ENCODE peak calls at places on chromosomes 1 and 21, in ten cellular contexts. P, Q, S, W, R, O, Z, E, V and I are unnamed samples.

GRCh38 chr1:168465942-168466702 is 77.7 kb downstream of the XCL2 start:
- DNase-seq in Q (no peak), S (peak), P (no peak), V (peak), R (no peak), Z (peak), W (no peak), E (peak), O (no peak), I (peak)

GRCh38 chr1:172658871-172659453 is at the start of gene FASLG:
- DNase-seq in W (no peak), Q (peak), R (no peak), V (peak), E (no peak), S (no peak), Z (no peak), O (peak), P (peak), I (no peak)

GRCh38 chr21:17270234-17270633 is 242.6 kb upstream of the CXADR start:
- DNase-seq in Z (peak), V (peak), R (no peak), P (no peak), Q (no peak), E (peak), W (peak), S (peak), O (no peak), I (peak)

GRCh38 chr1:100100202-100100601 is 32.5 kb downstream of the SASS6 start:
- DNase-seq in E (no peak), W (no peak), O (no peak), R (no peak), P (no peak), Q (no peak), Z (no peak), S (peak), V (peak), I (peak)

GRCh38 chr21:32423320-32423719 is 10.8 kb downstream of the EVA1C start:
- DNase-seq in W (no peak), Q (no peak), S (peak), V (peak), R (no peak), E (no peak), Z (peak), P (no peak), O (no peak), I (peak)

GRCh38 chr1:49686107-49686506 is 337.6 kb downstream of the AGBL4 start:
- DNase-seq in Z (no peak), P (no peak), R (no peak), V (no peak), E (peak), S (no peak), O (no peak), Q (no peak), W (no peak), I (no peak)

GRCh38 chr1:200979574-200980451 is 43.7 kb downstream of the KIF21B start:
- DNase-seq in V (no peak), E (peak), O (no peak), R (peak), P (peak), S (peak), Z (no peak), W (no peak), Q (peak), I (peak)

GRCh38 chr21:25938673-25939395 is 204.1 kb downstream of the GABPA start:
- DNase-seq in S (peak), V (no peak), E (peak), R (no peak), Z (no peak), O (no peak), W (no peak), P (no peak), Q (no peak), I (peak)

GRCh38 chr21:26544208-26544607 is 28.9 kb downstream of the CYYR1 start:
- DNase-seq in P (no peak), O (no peak), Z (no peak), S (no peak), R (no peak), E (no peak), W (no peak), V (no peak), Q (no peak), I (no peak)

GRCh38 chr1:234579967-234580366 is 30.0 kb downstream of the IRF2BP2 start:
- DNase-seq in R (no peak), S (no peak), P (no peak), O (no peak), W (no peak), V (no peak), E (no peak), Z (no peak), Q (no peak), I (peak)

GRCh38 chr1:183757061-183757460 is 47.9 kb upstream of the RGL1 start:
- DNase-seq in Q (no peak), P (no peak), E (no peak), W (no peak), O (no peak), Z (peak), S (peak), R (no peak), V (peak), I (peak)

GRCh38 chr21:17501107-17502006 is 11.5 kb upstream of the CXADR start:
- DNase-seq in R (no peak), W (no peak), Z (peak), S (no peak), P (no peak), V (no peak), O (no peak), E (no peak), Q (no peak), I (no peak)

GRCh38 chr1:33377750-33378149 is 53.1 kb downstream of the PHC2 start:
- DNase-seq in W (no peak), E (no peak), O (no peak), P (no peak), Q (no peak), Z (no peak), V (peak), R (no peak), S (no peak), I (no peak)

GRCh38 chr1:6579374-6580118 is at the start of gene ZBTB48:
- DNase-seq in W (peak), P (peak), Z (peak), O (peak), Q (peak), E (peak), V (peak), R (peak), S (peak), I (peak)

GRCh38 chr1:203099121-203099520 is 13.3 kb upstream of the MYOG start:
- DNase-seq in Q (no peak), S (no peak), O (no peak), Z (no peak), E (no peak), W (no peak), P (no peak), R (no peak), V (no peak), I (no peak)

GRCh38 chr1:32892368-32893197 is 6.3 kb downstream of the HPCA start:
- DNase-seq in Q (peak), W (no peak), V (no peak), P (no peak), S (no peak), O (no peak), R (no peak), Z (no peak), E (peak), I (peak)

GRCh38 chr1:112954945-112955677 is 885 bp downstream of the SLC16A1 start:
- DNase-seq in Z (peak), V (peak), O (peak), P (peak), Q (peak), E (peak), R (peak), S (peak), W (peak), I (peak)

GRCh38 chr1:50921029-50921428 is 39.0 kb downstream of the FAF1 start:
- DNase-seq in R (no peak), W (no peak), E (no peak), Z (no peak), S (no peak), Q (no peak), V (no peak), P (no peak), O (no peak), I (no peak)

GRCh38 chr21:27480841-27481261 is 514.0 kb upstream of the ADAMTS5 start:
- DNase-seq in P (no peak), E (no peak), V (peak), W (no peak), R (no peak), Z (peak), S (peak), O (no peak), Q (no peak), I (peak)

GRCh38 chr1:15125101-15125745 is 28.3 kb upstream of the TMEM51 start:
- DNase-seq in V (no peak), O (no peak), P (no peak), Z (no peak), E (no peak), S (no peak), W (no peak), Q (no peak), R (no peak), I (no peak)

DNA sequence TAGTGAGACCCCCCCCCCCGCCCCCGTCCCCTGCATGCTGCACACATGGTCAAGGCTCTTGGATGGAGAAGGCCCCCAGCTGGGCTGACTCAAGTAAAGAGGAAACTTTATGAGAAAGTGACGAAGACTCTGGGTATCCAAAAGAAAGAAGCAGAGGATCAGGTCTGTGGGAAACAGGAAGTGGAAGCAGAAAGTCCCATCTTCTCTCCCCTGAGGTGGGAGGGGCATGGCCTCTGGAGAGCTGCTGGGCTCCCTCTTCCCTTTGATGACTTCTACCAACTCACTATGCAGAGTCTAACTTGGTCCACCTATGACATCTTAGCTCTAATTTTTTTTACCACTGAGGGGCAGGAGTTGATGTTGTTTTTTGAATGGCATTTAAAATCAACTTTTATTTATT is 42.7 kb upstream of the LIN9 start:
- DNase-seq in V (no peak), R (no peak), Q (no peak), S (no peak), O (no peak), Z (no peak), W (no peak), P (no peak), E (no peak), I (no peak)
- H3K4me3 ChIP-seq in V (no peak), R (no peak), Q (no peak), S (no peak), O (no peak), Z (no peak), W (no peak), P (no peak), E (no peak), I (no peak)

GRCh38 chr1:84020151-84020550 is 21.2 kb upstream of the TTLL7 start:
- DNase-seq in V (no peak), S (no peak), P (no peak), O (no peak), W (no peak), R (no peak), Q (no peak), Z (no peak), E (no peak), I (no peak)
- H3K4me3 ChIP-seq in V (no peak), S (no peak), P (no peak), O (no peak), W (no peak), R (no peak), Q (no peak), Z (no peak), E (no peak), I (no peak)

GRCh38 chr1:29123871-29124365 is at the start of gene TMEM200B:
- DNase-seq in O (peak), Q (peak), W (no peak), Z (peak), V (no peak), P (peak), S (no peak), E (no peak), R (no peak), I (no peak)

GRCh38 chr1:29122662-29122986 is 1.1 kb downstream of the TMEM200B start:
- DNase-seq in S (peak), W (no peak), Q (peak), O (peak), Z (peak), E (no peak), V (peak), P (no peak), R (peak), I (peak)

GRCh38 chr1:29121951-29122661 is 1.6 kb downstream of the TMEM200B start:
- DNase-seq in Z (peak), O (peak), V (no peak), W (no peak), S (peak), Q (peak), P (peak), E (no peak), R (peak), I (peak)

GRCh38 chr1:29124366-29125236 is 898 bp upstream of the TMEM200B start:
- DNase-seq in R (peak), Q (peak), W (peak), Z (peak), P (peak), S (peak), V (peak), E (peak), O (peak), I (peak)

GRCh38 chr1:29122987-29123870 is 474 bp downstream of the TMEM200B start:
- DNase-seq in Q (peak), Z (peak), S (peak), E (no peak), R (peak), P (peak), O (peak), W (no peak), V (peak), I (peak)
- H3K4me3 ChIP-seq in Q (peak), Z (peak), S (peak), E (no peak), R (no peak), P (peak), O (peak), W (peak), V (peak), I (peak)

GRCh38 chr1:998051-998821 is 1.7 kb downstream of the HES4 start:
- DNase-seq in P (no peak), W (no peak), O (peak), Q (no peak), V (no peak), R (no peak), Z (no peak), E (peak), S (no peak), I (no peak)
- H3K4me3 ChIP-seq in P (no peak), W (peak), O (peak), Q (peak), V (peak), R (no peak), Z (no peak), E (no peak), S (no peak), I (peak)

GRCh38 chr1:224433041-224433670 is 1.4 kb downstream of the WDR26 start:
- DNase-seq in W (peak), R (peak), S (peak), Q (no peak), O (no peak), E (peak), Z (peak), V (no peak), P (peak), I (peak)

GRCh38 chr1:224432141-224432540 is 2.5 kb downstream of the WDR26 start:
- DNase-seq in S (peak), R (no peak), Q (no peak), Z (peak), V (no peak), W (no peak), E (no peak), P (no peak), O (no peak), I (peak)

GRCh38 chr1:224430511-224431113 is 4.0 kb downstream of the WDR26 start:
- DNase-seq in V (peak), Z (peak), Q (no peak), W (peak), O (no peak), E (no peak), S (peak), R (peak), P (peak), I (peak)

GRCh38 chr1:224432672-224433040 is 1.9 kb downstream of the WDR26 start:
- DNase-seq in Z (peak), S (peak), Q (no peak), P (peak), W (no peak), E (no peak), V (no peak), O (no peak), R (peak), I (peak)

GRCh38 chr1:224431726-224432125 is 2.9 kb downstream of the WDR26 start:
- DNase-seq in V (no peak), W (no peak), Q (no peak), S (no peak), Z (no peak), R (no peak), P (no peak), E (no peak), O (no peak), I (no peak)
- H3K4me3 ChIP-seq in V (peak), W (no peak), Q (no peak), S (peak), Z (peak), R (peak), P (peak), E (peak), O (peak), I (peak)

GRCh38 chr1:24109166-24109483 is 2.8 kb downstream of the MYOM3 start:
- DNase-seq in Z (no peak), S (no peak), V (no peak), W (no peak), E (no peak), R (no peak), O (no peak), P (no peak), Q (no peak), I (no peak)
- H3K4me3 ChIP-seq in Z (no peak), S (no peak), V (no peak), W (no peak), E (no peak), R (no peak), O (peak), P (no peak), Q (no peak), I (no peak)

GRCh38 chr1:156642265-156643185 is 608 bp downstream of the BCAN start:
- DNase-seq in Q (no peak), R (no peak), E (no peak), P (no peak), V (no peak), S (no peak), W (no peak), O (no peak), Z (no peak), I (no peak)
- H3K4me3 ChIP-seq in Q (no peak), R (no peak), E (peak), P (no peak), V (peak), S (no peak), W (peak), O (peak), Z (no peak), I (peak)

DNA sequence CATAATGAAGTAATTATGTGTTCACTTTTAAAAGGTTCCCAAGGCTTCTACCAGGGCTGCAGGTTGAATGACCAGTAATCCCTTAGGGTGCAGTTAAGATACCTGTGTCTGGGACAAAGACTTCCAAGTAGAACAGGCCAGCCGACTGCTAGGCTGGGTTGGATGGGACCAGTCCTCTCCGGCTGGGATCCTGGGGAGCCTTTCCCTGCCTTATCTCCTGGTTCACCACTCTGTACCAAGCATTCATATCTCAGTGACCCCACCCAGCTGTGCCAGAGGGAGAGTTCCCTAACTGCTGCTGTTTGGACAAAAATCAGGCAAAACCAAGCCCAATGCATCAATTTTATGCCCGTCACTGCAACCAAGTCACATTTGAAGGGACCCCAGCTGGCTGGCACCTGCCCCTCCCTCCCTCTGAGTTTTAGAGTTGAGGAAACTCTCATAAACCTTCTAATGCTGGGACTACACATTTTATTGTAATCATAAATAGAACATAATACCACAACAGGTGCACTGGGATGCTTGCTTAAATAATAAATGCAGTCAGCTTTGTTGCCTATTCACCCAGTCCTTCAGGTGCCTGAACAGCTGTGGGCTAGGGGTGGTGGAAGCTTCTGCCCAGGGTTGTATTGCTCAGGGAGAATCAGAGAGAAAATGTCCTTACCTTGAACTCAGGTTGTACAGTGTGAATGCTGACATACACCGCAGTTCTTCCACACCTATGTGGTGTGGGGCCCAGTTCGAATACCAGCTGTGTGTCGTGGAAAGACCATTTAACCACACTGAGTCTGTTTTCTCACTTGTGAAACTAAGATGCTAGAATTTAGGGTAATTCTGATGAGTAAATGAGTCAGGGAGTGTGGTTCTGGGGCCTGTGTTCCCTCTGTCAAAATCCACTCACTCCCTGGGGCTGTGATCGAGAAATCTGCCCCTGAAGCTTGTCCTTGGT is 115.9 kb upstream of the ATP1A1 start:
- DNase-seq in Q (no peak), V (no peak), P (no peak), E (no peak), R (no peak), W (no peak), O (no peak), S (no peak), Z (no peak), I (no peak)
- H3K4me3 ChIP-seq in Q (no peak), V (no peak), P (no peak), E (no peak), R (no peak), W (no peak), O (no peak), S (no peak), Z (no peak), I (no peak)

DNA sequence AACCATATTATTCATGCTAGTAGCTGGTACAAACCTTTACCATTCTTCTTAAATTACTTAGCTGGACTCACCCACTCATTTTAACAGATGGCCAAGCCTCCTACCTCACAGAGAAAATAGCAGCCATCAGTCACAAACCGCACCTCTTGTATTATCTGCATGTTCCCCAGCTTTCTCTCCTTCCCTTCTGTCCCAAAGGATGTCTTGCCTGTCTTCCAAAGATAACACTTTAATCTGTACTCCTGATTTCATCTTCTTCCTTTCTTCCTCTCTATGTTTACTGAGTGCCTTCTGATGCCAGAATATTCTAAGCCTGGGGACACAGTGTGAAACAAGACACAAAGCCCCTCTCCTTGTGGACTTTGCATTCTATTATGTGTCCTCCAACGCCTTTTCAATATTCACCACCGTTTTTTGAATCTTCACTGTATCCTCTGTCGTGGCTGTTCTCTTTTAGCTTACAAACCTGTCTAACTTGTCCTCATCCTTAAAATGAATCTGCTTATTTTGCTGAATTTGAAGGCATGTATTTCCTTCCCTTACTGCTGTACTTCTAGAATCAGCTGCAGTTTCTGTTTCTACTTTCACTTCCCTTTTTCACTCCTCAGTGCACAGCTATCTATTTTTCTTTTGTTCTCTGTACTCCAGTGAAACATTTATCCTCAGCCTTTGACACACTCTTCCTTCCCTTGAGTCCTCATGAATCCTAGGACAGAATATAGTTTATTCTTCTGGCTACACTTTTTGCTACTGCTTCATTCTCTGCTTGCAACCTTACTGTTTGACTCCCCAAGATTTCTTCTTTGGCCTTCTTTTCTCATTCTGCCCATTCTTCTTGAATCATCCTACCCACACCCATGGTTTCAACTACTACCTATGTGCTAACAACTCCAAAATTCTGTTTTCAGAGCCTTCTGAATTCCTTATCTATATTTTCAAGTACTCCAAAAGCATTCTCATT is 216.9 kb upstream of the SAMSN1 start:
- DNase-seq in V (no peak), O (no peak), E (no peak), P (no peak), Q (no peak), W (no peak), R (peak), S (no peak), Z (no peak), I (peak)
- H3K4me3 ChIP-seq in V (no peak), O (no peak), E (no peak), P (no peak), Q (no peak), W (no peak), R (peak), S (no peak), Z (no peak), I (no peak)